ENCODE peak calls at places on chromosomes 1 and 21, in ten cellular contexts. O is stimulated activated CD8-positive, alpha-beta memory T cell treated with anti-CD3 and anti-CD28 coated beads, Interleukin-7, amount 100 ng/mL, for 1 hour; L is HS-5; A is effector memory CD8-positive, alpha-beta T cell; N is A549; T is upper lobe of right lung; Q is kidney tubule cell; J is T-helper 1 cell; Y is fibroblast of pulmonary artery; K is PC-9. P is an unnamed sample.

GRCh38 chr1:61170328-61171238 is 88.2 kb downstream of the NFIA start:
- DNase-seq in Y (peak; percentile 50), A (no peak), L (no peak), Q (peak; percentile 53), K (peak; percentile 68), N (no peak), T (no peak), J (no peak), O (no peak), P (no peak)

GRCh38 chr1:36400825-36401601 is 3.3 kb upstream of the LSM10 start:
- DNase-seq in T (peak; percentile 91), J (no peak), O (peak; percentile 13), L (peak; percentile 83), N (no peak), K (peak; percentile 78), A (peak; percentile 22), Y (peak; percentile 78), Q (no peak), P (peak; percentile 99)

GRCh38 chr1:61254629-61255323 is 172.4 kb downstream of the NFIA start:
- DNase-seq in K (no peak), Y (peak; percentile 77), J (no peak), Q (peak; percentile 6), O (no peak), L (no peak), T (no peak), A (no peak), N (no peak), P (peak; percentile 64)

GRCh38 chr1:59898927-59899326 is 27.6 kb downstream of the CYP2J2 start:
- DNase-seq in J (no peak), Y (peak; percentile 33), N (no peak), Q (no peak), O (no peak), A (no peak), K (peak; percentile 54), T (no peak), L (no peak), P (no peak)

GRCh38 chr21:31529406-31529805 is 130.1 kb upstream of the SOD1 start:
- DNase-seq in T (no peak), A (no peak), O (no peak), J (no peak), L (no peak), Y (no peak), K (peak; percentile 63), N (no peak), Q (no peak), P (no peak)

GRCh38 chr1:173476664-173477285 is 360 bp upstream of the PRDX6 start:
- DNase-seq in J (no peak), N (peak; percentile 91), O (peak; percentile 35), Y (peak; percentile 85), L (peak; percentile 73), Q (peak; percentile 95), K (peak; percentile 87), A (peak; percentile 81), T (peak; percentile 96), P (peak; percentile 91)

GRCh38 chr21:46552274-46552673 is 52.6 kb downstream of the S100B start:
- DNase-seq in L (no peak), N (no peak), Q (no peak), A (no peak), Y (no peak), K (no peak), T (no peak), J (peak; percentile 10), O (no peak), P (no peak)

GRCh38 chr1:223212441-223212840 is 69.4 kb upstream of the TLR5 start:
- DNase-seq in N (no peak), K (peak; percentile 41), T (no peak), Q (no peak), J (no peak), Y (no peak), A (no peak), L (no peak), O (no peak), P (no peak)

GRCh38 chr1:247474367-247474766 is 16.5 kb upstream of the OR2B11 start:
- DNase-seq in O (no peak), L (no peak), A (no peak), Q (no peak), K (no peak), Y (no peak), T (no peak), J (no peak), N (no peak), P (no peak)